ENCODE peak calls at places on chromosomes 2 and 18, in five cellular contexts. F is gastrocnemius medialis, D is spleen, Y is breast epithelium, M is IMR-90. V is an unnamed sample.

GRCh38 chr2:8277921-8278571 is 403.8 kb upstream of the ID2 start:
- DNase-seq in F (no peak), M (no peak), Y (no peak), D (no peak), V (no peak)

GRCh38 chr2:107354143-107354542 is 468.2 kb upstream of the ST6GAL2 start:
- DNase-seq in F (no peak), D (no peak), M (no peak), Y (no peak), V (no peak)

GRCh38 chr18:27762054-27762453 is 414.9 kb downstream of the CDH2 start:
- DNase-seq in F (no peak), M (no peak), Y (no peak), D (no peak), V (no peak)

GRCh38 chr2:140580799-140581198 is 1550.0 kb downstream of the LRP1B start:
- DNase-seq in D (no peak), Y (no peak), M (no peak), F (no peak), V (no peak)

GRCh38 chr2:150732064-150732463 is 244.6 kb upstream of the RND3 start:
- DNase-seq in D (no peak), M (peak; percentile 86), F (no peak), Y (no peak), V (no peak)

GRCh38 chr18:23864620-23865019 is 149.9 kb upstream of the TTC39C start:
- DNase-seq in M (no peak), D (no peak), F (no peak), Y (no peak), V (no peak)

GRCh38 chr2:152062130-152063091 is 36.4 kb downstream of the CACNB4 start:
- DNase-seq in F (peak; percentile 32), Y (no peak), M (peak; percentile 73), D (no peak), V (peak; percentile 35)

GRCh38 chr2:166090346-166090745 is 37.5 kb downstream of the SCN1A start:
- DNase-seq in F (no peak), D (no peak), M (peak; percentile 48), Y (no peak), V (no peak)

GRCh38 chr2:20129320-20130274 is 78.2 kb upstream of the LAPTM4A start:
- DNase-seq in Y (no peak), F (no peak), M (no peak), D (no peak), V (no peak)

GRCh38 chr2:192357216-192357615 is 162.5 kb upstream of the TMEFF2 start:
- DNase-seq in M (no peak), F (no peak), D (no peak), Y (no peak), V (no peak)

GRCh38 chr2:740446-741293 is 63.5 kb upstream of the TMEM18 start:
- DNase-seq in M (peak; percentile 92), F (peak; percentile 18), Y (peak; percentile 84), D (peak; percentile 80), V (peak; percentile 96)

GRCh38 chr2:216505133-216506106 is 6.8 kb downstream of the RPL37A start:
- DNase-seq in Y (no peak), D (no peak), M (no peak), F (no peak), V (no peak)

GRCh38 chr2:149894760-149895159 is 307.2 kb upstream of the MMADHC start:
- DNase-seq in D (no peak), Y (no peak), F (peak; percentile 14), M (peak; percentile 47), V (no peak)

GRCh38 chr2:80136338-80136737 is 168.2 kb downstream of the LRRTM1 start:
- DNase-seq in F (no peak), M (no peak), Y (no peak), D (no peak), V (no peak)

GRCh38 chr2:148981350-148981749 is 57.1 kb upstream of the LYPD6B start:
- DNase-seq in F (no peak), M (no peak), D (no peak), Y (no peak), V (no peak)

GRCh38 chr2:111094686-111095085 is 26.0 kb upstream of the BCL2L11 start:
- DNase-seq in M (no peak), D (no peak), F (no peak), Y (no peak), V (no peak)

GRCh38 chr2:118763797-118764196 is 83.7 kb downstream of the EN1 start:
- DNase-seq in F (peak; percentile 55), Y (no peak), D (no peak), M (no peak), V (no peak)

GRCh38 chr2:118761791-118762190 is 85.7 kb downstream of the EN1 start:
- DNase-seq in Y (no peak), F (no peak), M (no peak), D (no peak), V (no peak)

GRCh38 chr2:118769707-118770400 is 77.6 kb downstream of the EN1 start:
- DNase-seq in Y (no peak), D (no peak), M (no peak), F (no peak), V (no peak)

GRCh38 chr2:118764855-118765254 is 82.6 kb downstream of the EN1 start:
- DNase-seq in Y (no peak), F (no peak), M (no peak), D (no peak), V (no peak)
- TF ChIP-seq CTCF in Y (no peak), F (no peak), M (no peak), D (no peak), V (no peak)

DNA sequence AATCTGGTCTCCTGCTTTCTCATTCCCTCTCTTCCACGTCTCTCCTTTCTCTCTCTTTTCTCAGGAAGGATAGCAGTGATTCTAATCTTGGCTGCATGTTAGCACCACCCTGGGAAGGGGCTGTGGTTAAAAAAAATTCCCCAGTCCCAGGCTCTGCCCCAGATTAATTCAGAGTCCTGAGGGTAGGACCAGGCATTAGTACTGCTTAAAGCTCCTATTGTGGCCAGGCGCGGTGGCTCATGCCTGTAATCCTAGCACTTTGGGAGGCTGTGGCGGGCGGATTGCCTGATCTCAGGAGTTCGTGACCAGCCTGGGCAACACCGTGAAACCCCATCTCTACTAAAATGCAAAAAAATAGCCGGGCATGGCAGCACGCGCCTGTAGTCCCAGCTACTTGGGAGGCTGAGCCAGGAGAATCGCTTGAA is 35.4 kb upstream of the EML4 start:
- DNase-seq in F (no peak), D (no peak), Y (no peak), M (no peak), V (no peak)
- H3K4me3 ChIP-seq in F (no peak overlapping the region), D (no peak overlapping the region), Y (no peak overlapping the region), M (no peak overlapping the region), V (no peak overlapping the region)

DNA sequence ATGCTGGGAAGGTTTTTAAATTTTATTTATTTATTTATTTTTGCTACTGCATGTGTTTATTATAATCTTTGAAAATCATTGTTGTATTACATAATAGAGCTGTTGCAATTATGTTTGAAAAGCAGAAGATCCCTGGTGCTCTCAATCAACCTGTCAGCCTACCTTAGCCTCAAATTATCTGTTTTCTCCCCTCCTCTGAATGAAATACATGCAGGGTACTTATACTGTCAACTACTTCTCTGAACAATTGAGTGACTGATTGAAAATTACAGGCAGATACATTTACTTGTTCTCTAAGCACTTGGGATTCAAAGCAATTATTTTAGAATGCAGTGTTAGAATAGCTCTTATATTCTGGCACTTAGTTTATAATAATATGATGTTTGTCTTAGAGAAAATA is 8.1 kb downstream of the KYNU start:
- DNase-seq in Y (no peak), D (no peak), M (no peak), F (no peak), V (no peak)
- TF ChIP-seq POLR2A in Y (no peak), D (no peak), M (no peak), F (no peak), V (no peak)

GRCh38 chr18:57437433-57437781 is 2.2 kb downstream of the ONECUT2 start:
- DNase-seq in Y (no peak), D (no peak), M (no peak), F (no peak), V (no peak)

GRCh38 chr18:57437782-57438668 is 2.9 kb downstream of the ONECUT2 start:
- DNase-seq in Y (no peak), D (peak; percentile 81), F (no peak), M (peak; percentile 26), V (no peak)

GRCh38 chr18:57439617-57439975 is 4.4 kb downstream of the ONECUT2 start:
- DNase-seq in F (no peak), D (no peak), Y (no peak), M (no peak), V (no peak)

GRCh38 chr18:57439985-57440330 is 4.8 kb downstream of the ONECUT2 start:
- DNase-seq in D (no peak), F (no peak), Y (no peak), M (no peak), V (no peak)

GRCh38 chr18:57438669-57439616 is 3.8 kb downstream of the ONECUT2 start:
- DNase-seq in F (no peak), D (no peak), Y (no peak), M (no peak), V (no peak)
- TF ChIP-seq CTCF in F (no peak), D (no peak), Y (no peak), M (no peak), V (no peak)

DNA sequence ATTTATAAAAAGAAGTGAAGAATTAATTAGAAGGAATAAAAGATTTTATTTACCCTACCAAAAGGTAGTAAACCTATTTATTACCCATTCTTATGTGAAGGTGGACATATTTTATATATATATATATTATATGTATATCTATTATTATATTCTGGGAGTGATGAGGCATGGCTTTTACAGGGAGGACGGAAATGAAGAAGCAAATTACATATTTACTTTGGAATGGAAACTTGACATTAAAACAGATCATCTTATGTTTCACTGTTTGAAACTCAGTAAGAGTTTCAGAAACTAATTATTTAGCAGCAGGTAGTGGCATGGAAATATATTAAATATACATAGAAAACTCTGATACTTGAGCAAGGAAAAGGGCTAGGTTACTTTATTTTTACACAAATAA is 143.4 kb downstream of the LCLAT1 start:
- DNase-seq in M (no peak), F (no peak), D (no peak), Y (no peak), V (no peak)
- H3K4me3 ChIP-seq in M (no peak overlapping the region), F (no peak overlapping the region), D (no peak overlapping the region), Y (no peak overlapping the region), V (no peak overlapping the region)

V was measured in lower leg skin.